ENCODE peak calls at places on chromosomes 6 and 20, in ten cellular contexts. One of them, this sample, is unnamed.
A peak's percentile ranks its signal among the peaks of the same experiment; 100 is the strongest.

GRCh38 chr6:170444811-170445211 is 108.3 kb downstream of the PSMB1 start:
- DNase-seq in lung: no peak
- DNase-seq in transverse colon: no peak
- DNase-seq in lower lobe of right lung: no peak
- DNase-seq in tibial artery: no peak
- DNase-seq in prostate gland: no peak
- DNase-seq in DND-41: no peak
- DNase-seq in Panc1: no peak
- DNase-seq in neuronal stem cell: no peak
- DNase-seq in sigmoid colon: no peak
- DNase-seq in this sample: no peak

GRCh38 chr6:82006027-82006738 is 241.4 kb downstream of the IBTK start:
- DNase-seq in lung: no peak
- DNase-seq in transverse colon: peak; percentile 9
- DNase-seq in lower lobe of right lung: peak; percentile 18
- DNase-seq in tibial artery: no peak
- DNase-seq in prostate gland: no peak
- DNase-seq in DND-41: peak; percentile 20
- DNase-seq in Panc1: no peak
- DNase-seq in neuronal stem cell: no peak
- DNase-seq in sigmoid colon: no peak
- DNase-seq in this sample: peak; percentile 20

GRCh38 chr6:104884867-104885517 is 25.3 kb upstream of the HACE1 start:
- DNase-seq in lung: no peak
- DNase-seq in transverse colon: no peak
- DNase-seq in lower lobe of right lung: no peak
- DNase-seq in tibial artery: no peak
- DNase-seq in prostate gland: no peak
- DNase-seq in DND-41: no peak
- DNase-seq in Panc1: no peak
- DNase-seq in neuronal stem cell: no peak
- DNase-seq in sigmoid colon: no peak
- DNase-seq in this sample: no peak

GRCh38 chr6:148793721-148794120 is 46.9 kb downstream of the UST start:
- DNase-seq in lung: no peak
- DNase-seq in transverse colon: no peak
- DNase-seq in lower lobe of right lung: no peak
- DNase-seq in tibial artery: no peak
- DNase-seq in prostate gland: no peak
- DNase-seq in DND-41: no peak
- DNase-seq in Panc1: no peak
- DNase-seq in neuronal stem cell: no peak
- DNase-seq in sigmoid colon: no peak
- DNase-seq in this sample: no peak

GRCh38 chr6:155388546-155388945 is 67.1 kb downstream of the NOX3 start:
- DNase-seq in lung: no peak
- DNase-seq in transverse colon: no peak
- DNase-seq in lower lobe of right lung: no peak
- DNase-seq in tibial artery: no peak
- DNase-seq in prostate gland: no peak
- DNase-seq in DND-41: no peak
- DNase-seq in Panc1: no peak
- DNase-seq in neuronal stem cell: no peak
- DNase-seq in sigmoid colon: no peak
- DNase-seq in this sample: no peak

GRCh38 chr20:37200376-37200775 is 21.0 kb upstream of the MROH8 start:
- DNase-seq in lung: no peak
- DNase-seq in transverse colon: no peak
- DNase-seq in lower lobe of right lung: no peak
- DNase-seq in tibial artery: no peak
- DNase-seq in prostate gland: no peak
- DNase-seq in DND-41: no peak
- DNase-seq in Panc1: no peak
- DNase-seq in neuronal stem cell: no peak
- DNase-seq in sigmoid colon: no peak
- DNase-seq in this sample: no peak

GRCh38 chr6:140192018-140192417 is 817.6 kb upstream of the CITED2 start:
- DNase-seq in lung: no peak
- DNase-seq in transverse colon: no peak
- DNase-seq in lower lobe of right lung: no peak
- DNase-seq in tibial artery: no peak
- DNase-seq in prostate gland: no peak
- DNase-seq in DND-41: no peak
- DNase-seq in Panc1: no peak
- DNase-seq in neuronal stem cell: no peak
- DNase-seq in sigmoid colon: no peak
- DNase-seq in this sample: no peak

GRCh38 chr6:36443951-36444428 is 1.2 kb downstream of the KCTD20 start:
- DNase-seq in lung: no peak
- DNase-seq in transverse colon: no peak
- DNase-seq in lower lobe of right lung: no peak
- DNase-seq in tibial artery: no peak
- DNase-seq in prostate gland: no peak
- DNase-seq in DND-41: peak; percentile 40
- DNase-seq in Panc1: no peak
- DNase-seq in neuronal stem cell: no peak
- DNase-seq in sigmoid colon: no peak
- DNase-seq in this sample: peak; percentile 39

GRCh38 chr6:9361749-9362148 is 926.4 kb upstream of the SLC35B3 start:
- DNase-seq in lung: no peak
- DNase-seq in transverse colon: no peak
- DNase-seq in lower lobe of right lung: no peak
- DNase-seq in tibial artery: no peak
- DNase-seq in prostate gland: no peak
- DNase-seq in DND-41: no peak
- DNase-seq in Panc1: no peak
- DNase-seq in neuronal stem cell: no peak
- DNase-seq in sigmoid colon: no peak
- DNase-seq in this sample: no peak

GRCh38 chr6:52994789-52995078 is 350 bp downstream of the GSTA4 start:
- DNase-seq in lung: peak; percentile 39
- DNase-seq in transverse colon: peak; percentile 34
- DNase-seq in lower lobe of right lung: peak; percentile 57
- DNase-seq in tibial artery: peak; percentile 45
- DNase-seq in prostate gland: peak; percentile 26
- DNase-seq in DND-41: peak; percentile 48
- DNase-seq in Panc1: no peak
- DNase-seq in neuronal stem cell: no peak
- DNase-seq in sigmoid colon: peak; percentile 77
- DNase-seq in this sample: no peak

GRCh38 chr20:19709635-19710335 is 48.3 kb upstream of the RIN2 start:
- DNase-seq in lung: no peak
- DNase-seq in transverse colon: no peak
- DNase-seq in lower lobe of right lung: no peak
- DNase-seq in tibial artery: no peak
- DNase-seq in prostate gland: no peak
- DNase-seq in DND-41: no peak
- DNase-seq in Panc1: no peak
- DNase-seq in neuronal stem cell: no peak
- DNase-seq in sigmoid colon: no peak
- DNase-seq in this sample: no peak

GRCh38 chr6:166162599-166163342 is 4.9 kb downstream of the TBXT start:
- DNase-seq in lung: no peak
- DNase-seq in transverse colon: no peak
- DNase-seq in lower lobe of right lung: no peak
- DNase-seq in tibial artery: no peak
- DNase-seq in prostate gland: no peak
- DNase-seq in DND-41: no peak
- DNase-seq in Panc1: no peak
- DNase-seq in neuronal stem cell: no peak
- DNase-seq in sigmoid colon: peak; percentile 9
- DNase-seq in this sample: no peak
- H3K27me3 ChIP-seq in lung: peaks cover 15% of the 10 kb centered on the region
- H3K27me3 ChIP-seq in transverse colon: peaks cover 51% of the 10 kb centered on the region
- H3K27me3 ChIP-seq in lower lobe of right lung: peaks cover 46% of the 10 kb centered on the region
- H3K27me3 ChIP-seq in tibial artery: peaks cover 36% of the 10 kb centered on the region
- H3K27me3 ChIP-seq in prostate gland: peaks cover 19% of the 10 kb centered on the region
- H3K27me3 ChIP-seq in DND-41: no peaks in the 10 kb centered on the region
- H3K27me3 ChIP-seq in Panc1: peaks cover 26% of the 10 kb centered on the region
- H3K27me3 ChIP-seq in neuronal stem cell: peaks cover 42% of the 10 kb centered on the region
- H3K27me3 ChIP-seq in sigmoid colon: peaks cover 50% of the 10 kb centered on the region
- H3K27me3 ChIP-seq in this sample: peaks cover 6% of the 10 kb centered on the region

DNA sequence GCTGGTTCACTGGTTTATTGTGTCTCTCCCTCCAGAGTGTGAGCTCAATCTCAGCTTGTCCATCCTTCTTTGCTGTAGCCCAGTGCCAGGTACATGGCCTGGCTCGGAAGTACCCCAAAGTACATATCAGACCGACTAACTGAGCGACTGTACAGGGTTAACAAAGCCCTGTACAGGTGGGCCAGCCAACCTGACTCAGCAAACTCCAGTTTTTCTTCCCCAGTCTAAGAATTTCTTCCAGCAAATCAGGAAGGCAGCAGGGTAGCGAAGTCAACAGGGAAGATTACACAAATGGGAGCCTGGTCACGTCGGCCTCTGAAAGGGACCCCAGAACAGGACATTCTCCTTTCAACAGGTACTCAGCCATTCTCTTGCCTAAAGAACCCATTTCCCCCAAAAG is 31.3 kb downstream of the ZMYND8 start:
- DNase-seq in lung: no peak
- DNase-seq in transverse colon: no peak
- DNase-seq in lower lobe of right lung: peak; percentile 4
- DNase-seq in tibial artery: no peak
- DNase-seq in prostate gland: no peak
- DNase-seq in DND-41: no peak
- DNase-seq in Panc1: no peak
- DNase-seq in neuronal stem cell: no peak
- DNase-seq in sigmoid colon: no peak
- DNase-seq in this sample: no peak
- H3K27ac ChIP-seq in lung: no peak overlapping the region
- H3K27ac ChIP-seq in transverse colon: no peak overlapping the region
- H3K27ac ChIP-seq in lower lobe of right lung: no peak overlapping the region
- H3K27ac ChIP-seq in tibial artery: peak overlapping the region; percentile 18
- H3K27ac ChIP-seq in prostate gland: peak overlapping the region; percentile 13
- H3K27ac ChIP-seq in DND-41: no peak overlapping the region
- H3K27ac ChIP-seq in Panc1: peak overlapping the region; percentile 99
- H3K27ac ChIP-seq in neuronal stem cell: no peak overlapping the region
- H3K27ac ChIP-seq in sigmoid colon: no peak overlapping the region
- H3K27ac ChIP-seq in this sample: no peak overlapping the region

GRCh38 chr20:44138859-44139258 is 48.1 kb downstream of the JPH2 start:
- DNase-seq in lung: no peak
- DNase-seq in transverse colon: no peak
- DNase-seq in lower lobe of right lung: no peak
- DNase-seq in tibial artery: no peak
- DNase-seq in prostate gland: no peak
- DNase-seq in DND-41: no peak
- DNase-seq in Panc1: no peak
- DNase-seq in neuronal stem cell: no peak
- DNase-seq in sigmoid colon: peak; percentile 64
- DNase-seq in this sample: no peak

GRCh38 chr20:44145131-44145770 is 41.7 kb downstream of the JPH2 start:
- DNase-seq in lung: no peak
- DNase-seq in transverse colon: no peak
- DNase-seq in lower lobe of right lung: no peak
- DNase-seq in tibial artery: no peak
- DNase-seq in prostate gland: no peak
- DNase-seq in DND-41: no peak
- DNase-seq in Panc1: no peak
- DNase-seq in neuronal stem cell: no peak
- DNase-seq in sigmoid colon: peak; percentile 65
- DNase-seq in this sample: no peak

GRCh38 chr20:44143896-44144295 is 43.1 kb downstream of the JPH2 start:
- DNase-seq in lung: no peak
- DNase-seq in transverse colon: no peak
- DNase-seq in lower lobe of right lung: no peak
- DNase-seq in tibial artery: no peak
- DNase-seq in prostate gland: no peak
- DNase-seq in DND-41: no peak
- DNase-seq in Panc1: no peak
- DNase-seq in neuronal stem cell: no peak
- DNase-seq in sigmoid colon: peak; percentile 83
- DNase-seq in this sample: no peak

GRCh38 chr20:44142416-44142815 is 44.6 kb downstream of the JPH2 start:
- DNase-seq in lung: no peak
- DNase-seq in transverse colon: no peak
- DNase-seq in lower lobe of right lung: no peak
- DNase-seq in tibial artery: no peak
- DNase-seq in prostate gland: no peak
- DNase-seq in DND-41: no peak
- DNase-seq in Panc1: no peak
- DNase-seq in neuronal stem cell: no peak
- DNase-seq in sigmoid colon: peak; percentile 62
- DNase-seq in this sample: no peak

GRCh38 chr20:44141873-44142272 is 45.1 kb downstream of the JPH2 start:
- DNase-seq in lung: no peak
- DNase-seq in transverse colon: no peak
- DNase-seq in lower lobe of right lung: no peak
- DNase-seq in tibial artery: no peak
- DNase-seq in prostate gland: no peak
- DNase-seq in DND-41: no peak
- DNase-seq in Panc1: no peak
- DNase-seq in neuronal stem cell: no peak
- DNase-seq in sigmoid colon: peak; percentile 54
- DNase-seq in this sample: no peak
- H3K27me3 ChIP-seq in lung: no peaks in the 10 kb centered on the region
- H3K27me3 ChIP-seq in transverse colon: peaks cover 9% of the 10 kb centered on the region
- H3K27me3 ChIP-seq in lower lobe of right lung: peaks cover 8% of the 10 kb centered on the region
- H3K27me3 ChIP-seq in tibial artery: no peaks in the 10 kb centered on the region
- H3K27me3 ChIP-seq in prostate gland: no peaks in the 10 kb centered on the region
- H3K27me3 ChIP-seq in DND-41: peaks cover 42% of the 10 kb centered on the region
- H3K27me3 ChIP-seq in Panc1: no peaks in the 10 kb centered on the region
- H3K27me3 ChIP-seq in neuronal stem cell: no peaks in the 10 kb centered on the region
- H3K27me3 ChIP-seq in sigmoid colon: no peaks in the 10 kb centered on the region
- H3K27me3 ChIP-seq in this sample: no peaks in the 10 kb centered on the region

GRCh38 chr6:70411948-70412796 is 1.1 kb upstream of the FAM135A start:
- DNase-seq in lung: no peak
- DNase-seq in transverse colon: peak; percentile 56
- DNase-seq in lower lobe of right lung: no peak
- DNase-seq in tibial artery: no peak
- DNase-seq in prostate gland: no peak
- DNase-seq in DND-41: no peak
- DNase-seq in Panc1: no peak
- DNase-seq in neuronal stem cell: no peak
- DNase-seq in sigmoid colon: no peak
- DNase-seq in this sample: no peak

GRCh38 chr6:70413114-70413828 is at the start of gene FAM135A:
- DNase-seq in lung: peak; percentile 98
- DNase-seq in transverse colon: peak; percentile 99
- DNase-seq in lower lobe of right lung: peak; percentile 98
- DNase-seq in tibial artery: peak; percentile 97
- DNase-seq in prostate gland: peak; percentile 99
- DNase-seq in DND-41: peak; percentile 89
- DNase-seq in Panc1: peak; percentile 97
- DNase-seq in neuronal stem cell: peak; percentile 99
- DNase-seq in sigmoid colon: peak; percentile 99
- DNase-seq in this sample: peak; percentile 99

GRCh38 chr6:70413829-70414494 is 654 bp downstream of the FAM135A start:
- DNase-seq in lung: no peak
- DNase-seq in transverse colon: no peak
- DNase-seq in lower lobe of right lung: peak; percentile 49
- DNase-seq in tibial artery: no peak
- DNase-seq in prostate gland: no peak
- DNase-seq in DND-41: peak; percentile 22
- DNase-seq in Panc1: no peak
- DNase-seq in neuronal stem cell: peak; percentile 17
- DNase-seq in sigmoid colon: no peak
- DNase-seq in this sample: no peak

GRCh38 chr6:70411542-70411941 is 1.8 kb upstream of the FAM135A start:
- DNase-seq in lung: no peak
- DNase-seq in transverse colon: no peak
- DNase-seq in lower lobe of right lung: no peak
- DNase-seq in tibial artery: no peak
- DNase-seq in prostate gland: no peak
- DNase-seq in DND-41: no peak
- DNase-seq in Panc1: no peak
- DNase-seq in neuronal stem cell: no peak
- DNase-seq in sigmoid colon: no peak
- DNase-seq in this sample: peak; percentile 89

GRCh38 chr6:70412797-70413113 is 553 bp upstream of the FAM135A start:
- DNase-seq in lung: peak; percentile 31
- DNase-seq in transverse colon: no peak
- DNase-seq in lower lobe of right lung: no peak
- DNase-seq in tibial artery: no peak
- DNase-seq in prostate gland: no peak
- DNase-seq in DND-41: no peak
- DNase-seq in Panc1: no peak
- DNase-seq in neuronal stem cell: no peak
- DNase-seq in sigmoid colon: no peak
- DNase-seq in this sample: no peak
- H3K27ac ChIP-seq in lung: peak overlapping the region; percentile 4
- H3K27ac ChIP-seq in transverse colon: peak overlapping the region; percentile 92
- H3K27ac ChIP-seq in lower lobe of right lung: peak overlapping the region; percentile 83
- H3K27ac ChIP-seq in tibial artery: peak overlapping the region; percentile 90
- H3K27ac ChIP-seq in prostate gland: peak overlapping the region; percentile 90
- H3K27ac ChIP-seq in DND-41: peak overlapping the region; percentile 85
- H3K27ac ChIP-seq in Panc1: peak overlapping the region; percentile 97
- H3K27ac ChIP-seq in neuronal stem cell: peak overlapping the region; percentile 67
- H3K27ac ChIP-seq in sigmoid colon: peak overlapping the region; percentile 89
- H3K27ac ChIP-seq in this sample: peak overlapping the region; percentile 67